ENCODE peak calls at places on chromosome 20, in six cellular contexts. D is ascending aorta, A is uterus, M is Peyer's patch, S is esophagus squamous epithelium, G is OCI-LY7. O is an unnamed sample.

GRCh38 chr20:23214903-23215302 is 128.8 kb upstream of the CD93 start:
- DNase-seq in M (no peak), G (no peak), D (no peak), S (no peak), A (no peak), O (no peak)

GRCh38 chr20:61809006-61809770 is 256.5 kb downstream of the TAF4 start:
- DNase-seq in A (no peak), G (no peak), M (peak), S (no peak), D (no peak), O (no peak)

GRCh38 chr20:47508228-47508752 is 6.6 kb downstream of the NCOA3 start:
- DNase-seq in D (no peak), S (no peak), M (no peak), G (peak), A (no peak), O (no peak)

GRCh38 chr20:49656304-49656703 is 57.4 kb downstream of the B4GALT5 start:
- DNase-seq in S (no peak), A (no peak), M (no peak), D (no peak), G (no peak), O (peak)

GRCh38 chr20:46990017-46990810 is 95.6 kb downstream of the EYA2 start:
- DNase-seq in M (no peak), A (no peak), G (no peak), D (no peak), S (no peak), O (no peak)

GRCh38 chr20:41462372-41463161 is 95.9 kb upstream of the EMILIN3 start:
- DNase-seq in S (no peak), D (no peak), G (no peak), M (no peak), A (no peak), O (no peak)

GRCh38 chr20:52598306-52598705 is 373.9 kb upstream of the TSHZ2 start:
- DNase-seq in M (no peak), S (no peak), D (no peak), A (no peak), G (no peak), O (no peak)

GRCh38 chr20:24608926-24609667 is 139.7 kb downstream of the SYNDIG1 start:
- DNase-seq in D (no peak), S (no peak), G (peak), M (no peak), A (no peak), O (no peak)

GRCh38 chr20:3168079-3168828 is 5.1 kb downstream of the LZTS3 start:
- DNase-seq in D (no peak), G (no peak), A (no peak), M (peak), S (no peak), O (peak)
- TF ChIP-seq CTCF in D (no peak), G (no peak), A (no peak), M (no peak), S (no peak), O (no peak)

DNA sequence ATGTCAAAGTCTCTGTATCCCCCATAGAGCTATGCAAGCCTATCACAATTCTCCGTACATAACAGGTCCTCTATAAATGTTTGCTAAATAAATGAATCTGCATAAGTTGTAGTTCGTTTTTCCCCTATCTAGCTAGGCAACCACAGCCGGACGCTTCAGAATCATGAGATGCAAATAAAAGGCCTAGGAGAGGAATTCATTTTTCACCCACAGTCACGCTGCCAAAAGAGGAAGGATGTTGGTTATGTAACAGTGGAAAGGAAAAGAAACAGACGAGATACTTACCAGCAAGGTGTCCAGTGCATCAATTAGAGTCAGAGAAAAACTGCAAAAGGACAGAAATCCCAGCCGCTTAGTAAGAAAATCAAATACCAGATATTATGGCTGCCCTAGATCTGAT is 2.4 kb downstream of the EDEM2 start:
- DNase-seq in D (no peak), S (no peak), A (no peak), M (no peak), G (peak), O (no peak)
- H3K27ac ChIP-seq in D (no peak), S (peak), A (no peak), M (no peak), G (no peak), O (peak)

GRCh38 chr20:56628015-56628872 is 862 bp upstream of the TFAP2C start:
- DNase-seq in M (no peak), D (no peak), G (no peak), A (no peak), S (no peak), O (no peak)

GRCh38 chr20:56628873-56629463 is at the start of gene TFAP2C:
- DNase-seq in D (no peak), S (no peak), M (no peak), G (no peak), A (peak), O (peak)

GRCh38 chr20:56626367-56627121 is 2.6 kb upstream of the TFAP2C start:
- DNase-seq in G (no peak), M (no peak), S (no peak), D (no peak), A (no peak), O (no peak)

GRCh38 chr20:56625837-56626236 is 3.3 kb upstream of the TFAP2C start:
- DNase-seq in A (no peak), G (no peak), D (no peak), S (no peak), M (no peak), O (no peak)

GRCh38 chr20:56627122-56628014 is 1.7 kb upstream of the TFAP2C start:
- DNase-seq in S (no peak), G (no peak), D (no peak), A (no peak), M (no peak), O (no peak)
- H3K4me3 ChIP-seq in S (no peak), G (no peak), D (peak), A (no peak), M (no peak), O (no peak)

DNA sequence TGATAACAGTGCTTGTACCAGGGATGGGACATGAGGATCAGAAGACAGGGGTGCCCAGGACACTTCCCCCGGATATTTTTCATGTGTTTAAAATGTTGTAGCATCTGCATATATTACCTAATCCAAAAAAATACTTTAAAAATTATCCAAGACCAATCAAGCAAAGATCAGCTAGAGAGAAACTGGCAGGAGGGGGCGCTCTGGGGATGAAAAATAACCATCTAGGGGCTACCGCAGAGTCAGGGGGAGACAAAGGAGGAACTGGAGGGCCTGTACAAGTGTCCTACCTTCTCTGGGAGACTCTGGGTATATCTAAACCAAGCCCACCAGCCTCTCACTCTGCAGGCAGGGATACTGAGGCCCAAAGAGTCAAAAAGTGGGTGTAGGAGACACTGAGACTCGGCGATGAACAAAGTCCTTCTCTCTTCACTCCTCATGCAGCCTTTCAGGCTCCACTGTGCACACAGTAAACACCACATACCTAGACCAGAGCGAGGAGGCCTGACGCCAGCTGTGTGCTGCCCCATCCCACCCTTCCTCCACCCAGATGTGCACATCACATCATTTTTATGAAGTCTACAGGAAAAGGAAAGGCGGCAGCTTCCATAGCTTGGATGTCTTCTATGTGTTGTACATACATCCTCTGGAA is 9.8 kb downstream of the RIMS4 start:
- DNase-seq in S (no peak), G (peak), D (no peak), A (no peak), M (no peak), O (no peak)
- TF ChIP-seq CTCF in S (no peak), G (peak), D (no peak), A (no peak), M (no peak), O (no peak)

DNA sequence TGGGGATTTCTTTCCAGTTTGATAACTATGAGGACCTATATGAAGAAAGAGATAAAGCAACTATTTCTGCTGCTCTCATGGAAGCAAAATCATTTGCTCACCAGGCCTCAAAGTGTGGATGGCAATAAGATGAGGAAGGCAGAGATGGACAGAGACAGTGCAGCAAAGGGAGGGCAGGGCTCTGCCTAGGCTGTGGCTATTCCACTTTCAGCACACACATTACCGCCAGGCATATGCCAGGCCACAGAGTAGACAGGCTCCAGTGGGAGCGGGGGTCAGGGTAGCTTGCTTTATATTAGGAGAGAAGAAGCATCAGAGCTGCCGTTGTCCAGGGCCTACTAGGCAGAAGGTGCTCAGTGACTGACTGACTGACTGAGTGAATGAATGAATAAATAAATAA is 40.9 kb downstream of the BCL2L1 start:
- DNase-seq in S (no peak), M (no peak), A (no peak), D (no peak), G (no peak), O (no peak)
- H3K27ac ChIP-seq in S (no peak), M (no peak), A (no peak), D (peak), G (peak), O (no peak)

DNA sequence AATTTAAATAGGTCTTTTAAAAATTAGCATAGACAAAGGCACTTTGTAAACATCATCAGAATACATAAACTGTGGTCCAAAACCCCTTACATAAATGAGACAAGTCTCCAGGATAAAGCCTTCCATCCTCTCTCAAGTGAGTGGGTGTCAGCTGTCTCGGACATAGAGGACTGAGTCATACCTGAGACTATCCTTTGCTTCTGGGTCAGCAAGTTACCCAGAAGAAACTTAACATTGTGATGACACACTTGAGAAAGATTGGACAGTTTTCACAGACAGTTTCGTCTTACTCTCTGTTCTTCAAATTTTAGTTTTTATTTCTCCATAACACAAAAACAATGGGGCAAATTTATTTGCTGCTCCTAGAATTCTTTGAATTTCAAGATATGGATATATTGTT is 838.0 kb downstream of the DHX35 start:
- DNase-seq in D (no peak), S (no peak), A (no peak), G (no peak), M (no peak), O (no peak)
- H3K4me3 ChIP-seq in D (no peak), S (no peak), A (no peak), G (no peak), M (no peak), O (no peak)